ENCODE peak calls at places on chromosomes 5 and 9, in five cellular contexts. F is body of pancreas, H is astrocyte of the spinal cord, K is neural crest cell, I is brain microvascular endothelial cell. N is an unnamed sample.

GRCh38 chr5:3394046-3394597 is 201.5 kb upstream of the IRX1 start:
- DNase-seq in F (no peak), H (no peak), K (no peak), I (no peak), N (no peak)

GRCh38 chr9:91164724-91165520 is 196.8 kb downstream of the AUH start:
- DNase-seq in F (peak), H (peak), K (no peak), I (peak), N (no peak)

GRCh38 chr5:91280942-91281269 is 102.2 kb downstream of the ARRDC3 start:
- DNase-seq in F (no peak), H (no peak), K (no peak), I (no peak), N (no peak)

GRCh38 chr5:31743678-31744077 is 104.7 kb downstream of the PDZD2 start:
- DNase-seq in F (no peak), H (no peak), K (no peak), I (no peak), N (no peak)

GRCh38 chr5:90807483-90807882 is 248.9 kb downstream of the ADGRV1 start:
- DNase-seq in F (peak), H (no peak), K (no peak), I (no peak), N (no peak)

GRCh38 chr9:130794923-130795495 is 40.0 kb upstream of the ABL1 start:
- DNase-seq in F (no peak), H (no peak), K (no peak), I (no peak), N (no peak)

GRCh38 chr5:128341056-128341455 is 197.0 kb downstream of the FBN2 start:
- DNase-seq in F (no peak), H (no peak), K (no peak), I (no peak), N (no peak)

GRCh38 chr9:113993838-113994540 is 84.1 kb downstream of the AMBP start:
- DNase-seq in F (peak), H (peak), K (no peak), I (peak), N (no peak)

GRCh38 chr5:139884734-139885133 is 89.1 kb downstream of the PSD2 start:
- DNase-seq in F (no peak), H (no peak), K (no peak), I (no peak), N (no peak)

GRCh38 chr9:114820776-114821501 is 15.1 kb upstream of the TNFSF15 start:
- DNase-seq in F (no peak), H (no peak), K (no peak), I (no peak), N (no peak)

GRCh38 chr5:77174526-77174925 is 36.0 kb upstream of the PDE8B start:
- DNase-seq in F (no peak), H (no peak), K (no peak), I (no peak), N (no peak)

GRCh38 chr5:77176429-77176828 is 34.1 kb upstream of the PDE8B start:
- DNase-seq in F (no peak), H (no peak), K (no peak), I (no peak), N (no peak)

GRCh38 chr5:77172713-77173328 is 37.7 kb upstream of the PDE8B start:
- DNase-seq in F (no peak), H (no peak), K (no peak), I (no peak), N (no peak)

GRCh38 chr5:77177576-77177975 is 32.9 kb upstream of the PDE8B start:
- DNase-seq in F (no peak), H (no peak), K (no peak), I (no peak), N (no peak)

DNA sequence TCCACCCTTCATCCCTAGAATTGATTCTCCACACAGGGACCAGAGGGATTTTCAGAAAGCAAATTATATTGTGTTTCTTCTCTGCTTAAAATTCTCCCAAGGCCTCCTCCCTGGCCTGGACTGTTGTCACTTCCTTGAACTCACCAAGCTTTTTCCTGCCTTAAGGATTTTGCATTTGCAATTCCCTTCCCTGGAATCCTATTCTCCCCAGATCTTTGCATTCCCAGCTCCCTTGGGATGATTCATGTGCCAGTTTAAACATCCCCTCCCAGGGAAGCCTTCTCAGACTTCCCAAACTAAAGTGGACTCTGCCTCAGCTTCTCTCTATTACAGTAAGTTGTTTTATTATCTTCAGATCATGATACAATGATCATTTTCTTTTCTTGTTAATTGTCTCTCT is 35.2 kb upstream of the PDE8B start:
- DNase-seq in F (no peak), H (no peak), K (no peak), I (no peak), N (no peak)
- TF ChIP-seq CTCF in F (no peak), H (no peak), K (no peak), I (no peak), N (no peak)

DNA sequence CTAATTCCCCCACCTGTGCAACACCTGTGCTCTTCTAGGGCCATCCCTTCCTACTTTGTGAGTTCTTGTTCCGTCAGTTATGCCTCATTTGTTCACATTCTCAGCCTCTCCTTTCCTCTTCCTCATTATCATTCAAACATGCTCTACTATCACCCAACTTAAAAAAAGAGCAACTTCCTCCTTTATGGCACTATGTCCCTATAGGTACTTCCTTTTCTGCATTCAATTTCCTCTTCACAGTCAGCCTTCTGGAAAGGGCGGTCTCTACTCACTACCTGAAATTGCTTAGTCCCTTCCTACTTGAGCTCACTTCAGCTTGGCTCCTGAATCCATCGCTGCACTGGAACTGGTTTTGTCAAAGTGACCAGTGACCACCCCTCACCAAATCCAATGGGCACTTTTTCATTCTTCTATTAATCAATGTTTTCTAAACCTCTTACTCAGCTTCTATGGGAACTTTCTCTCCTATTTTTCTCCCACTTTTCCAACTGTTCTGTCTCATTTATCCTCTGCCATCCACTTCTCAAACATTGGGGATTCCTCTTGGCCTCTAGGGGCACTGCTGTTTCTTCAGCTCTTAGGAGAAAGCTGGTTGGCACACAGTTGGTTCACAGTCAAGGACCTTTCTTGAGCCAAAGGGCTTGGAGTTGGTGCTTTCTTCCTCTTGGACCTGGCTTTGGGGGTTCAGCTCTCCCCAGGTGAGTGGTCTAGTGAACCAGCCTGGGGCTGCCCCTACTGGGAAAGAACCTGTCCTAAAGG is 112.0 kb upstream of the LHFPL2 start:
- DNase-seq in F (no peak), H (no peak), K (no peak), I (no peak), N (no peak)
- TF ChIP-seq CTCF in F (no peak), H (peak), K (peak), I (peak), N (no peak)

DNA sequence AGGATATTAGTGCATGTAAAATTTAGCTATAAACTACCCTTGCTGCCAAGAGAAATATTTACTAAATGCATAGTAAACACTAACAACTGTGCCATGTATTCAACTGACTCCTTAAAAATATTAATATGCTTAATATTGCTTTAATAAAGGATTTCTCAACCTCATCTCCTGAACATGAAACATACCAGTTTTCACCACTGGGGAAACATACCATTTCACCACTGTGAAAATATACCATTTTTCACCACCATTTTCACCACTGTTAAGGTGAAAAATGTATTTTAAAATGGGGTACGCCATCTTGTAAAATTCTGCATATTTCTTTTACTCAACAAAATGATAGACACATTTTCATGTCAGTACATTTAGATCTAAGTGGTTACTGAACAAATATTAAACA is 4.5 kb downstream of the RAB14 start:
- DNase-seq in F (no peak), H (no peak), K (no peak), I (no peak), N (no peak)
- TF ChIP-seq CTCF in F (no peak), H (no peak), K (peak), I (no peak), N (no peak)

GRCh38 chr9:12717907-12718306 is 24.7 kb downstream of the TYRP1 start:
- DNase-seq in F (no peak), H (no peak), K (no peak), I (no peak), N (no peak)

GRCh38 chr9:12718482-12719026 is 25.4 kb downstream of the TYRP1 start:
- DNase-seq in F (no peak), H (peak), K (no peak), I (peak), N (peak)

GRCh38 chr9:12719431-12719830 is 26.2 kb downstream of the TYRP1 start:
- DNase-seq in F (no peak), H (peak), K (no peak), I (no peak), N (no peak)

GRCh38 chr9:12715268-12715667 is 22.1 kb downstream of the TYRP1 start:
- DNase-seq in F (no peak), H (no peak), K (no peak), I (no peak), N (no peak)

GRCh38 chr9:12716823-12717222 is 23.6 kb downstream of the TYRP1 start:
- DNase-seq in F (no peak), H (no peak), K (no peak), I (no peak), N (no peak)
- TF ChIP-seq CTCF in F (peak), H (no peak), K (no peak), I (no peak), N (no peak)